ENCODE peak calls at places on chromosomes 4 and X, in six cellular contexts. D is activated B cell treated with CpG ODN at 0.5 μM for 24 hours, N is endothelial cell, J is cardiac fibroblast, Z is astrocyte of the cerebellum, O is AG09319. A is an unnamed sample.

GRCh38 chr4:36243355-36244256 is 708 bp downstream of the ARAP2 start:
- DNase-seq in D (no peak), N (peak; percentile 58), J (peak; percentile 15), Z (no peak), O (no peak), A (peak; percentile 39)

GRCh38 chr4:87363552-87363951 is 27.4 kb downstream of the HSD17B11 start:
- DNase-seq in D (no peak), N (no peak), J (no peak), Z (no peak), O (no peak), A (no peak)

GRCh38 chrX:154486052-154486395 is 391 bp downstream of the UBL4A start:
- DNase-seq in D (peak; percentile 30), N (no peak), J (peak; percentile 7), Z (no peak), O (no peak), A (peak; percentile 27)

GRCh38 chr4:74660866-74661265 is 133.5 kb downstream of the BTC start:
- DNase-seq in D (no peak), N (no peak), J (no peak), Z (no peak), O (no peak), A (no peak)

GRCh38 chr4:180832086-180832485 is 1411.1 kb upstream of the TENM3 start:
- DNase-seq in D (no peak), N (no peak), J (no peak), Z (no peak), O (no peak), A (peak; percentile 6)

GRCh38 chr4:172838108-172838507 is 330.5 kb upstream of the GALNT7 start:
- DNase-seq in D (no peak), N (no peak), J (no peak), Z (no peak), O (no peak), A (no peak)

GRCh38 chr4:119210760-119211159 is 1.8 kb upstream of the USP53 start:
- DNase-seq in D (no peak), N (no peak), J (peak; percentile 69), Z (no peak), O (no peak), A (no peak)

GRCh38 chr4:177573487-177573886 is 131.2 kb upstream of the AGA start:
- DNase-seq in D (no peak), N (no peak), J (peak; percentile 74), Z (peak; percentile 42), O (peak; percentile 48), A (no peak)

GRCh38 chrX:72005046-72005445 is 94.4 kb downstream of the NHSL2 start:
- DNase-seq in D (no peak), N (no peak), J (no peak), Z (no peak), O (no peak), A (no peak)

GRCh38 chrX:110173192-110174175 is 144.4 kb downstream of the AMMECR1 start:
- DNase-seq in D (no peak), N (no peak), J (peak; percentile 73), Z (no peak), O (no peak), A (no peak)

GRCh38 chr4:84691170-84691691 is 108.3 kb downstream of the CDS1 start:
- DNase-seq in D (no peak), N (no peak), J (peak; percentile 96), Z (peak; percentile 83), O (peak; percentile 61), A (no peak)

GRCh38 chr4:139889194-139889762 is 223.7 kb downstream of the MGST2 start:
- DNase-seq in D (no peak), N (no peak), J (no peak), Z (no peak), O (no peak), A (no peak)

GRCh38 chr4:156803056-156803455 is 168.5 kb downstream of the PDGFC start:
- DNase-seq in D (no peak), N (no peak), J (peak; percentile 76), Z (no peak), O (no peak), A (no peak)

GRCh38 chrX:150575415-150575814 is 7.0 kb downstream of the MTM1 start:
- DNase-seq in D (no peak), N (no peak), J (peak; percentile 59), Z (no peak), O (no peak), A (no peak)

GRCh38 chr4:130511776-130512175 is 1415.8 kb downstream of the C4orf33 start:
- DNase-seq in D (no peak), N (no peak), J (peak; percentile 27), Z (no peak), O (no peak), A (no peak)

GRCh38 chr4:86472377-86473019 is 112.6 kb upstream of the MAPK10 start:
- DNase-seq in D (no peak), N (no peak), J (no peak), Z (no peak), O (no peak), A (no peak)

GRCh38 chr4:26067035-26067434 is 153.0 kb downstream of the SMIM20 start:
- DNase-seq in D (no peak), N (no peak), J (no peak), Z (no peak), O (no peak), A (no peak)

GRCh38 chr4:97942137-97942536 is 201.1 kb downstream of the STPG2 start:
- DNase-seq in D (no peak), N (no peak), J (peak; percentile 50), Z (no peak), O (no peak), A (no peak)

GRCh38 chr4:83535945-83536648 is at the start of gene GPAT3:
- DNase-seq in D (peak; percentile 54), N (peak; percentile 54), J (peak; percentile 63), Z (no peak), O (peak; percentile 23), A (peak; percentile 68)

GRCh38 chr4:81523672-81524436 is 52.1 kb upstream of the RASGEF1B start:
- DNase-seq in D (no peak), N (no peak), J (no peak), Z (no peak), O (no peak), A (no peak)

GRCh38 chrX:85379174-85379907 is at the start of gene POF1B:
- DNase-seq in D (no peak), N (no peak), J (no peak), Z (no peak), O (no peak), A (peak; percentile 65)

GRCh38 chr4:7390366-7390765 is 44.4 kb downstream of the PSAPL1 start:
- DNase-seq in D (no peak), N (peak; percentile 3), J (no peak), Z (no peak), O (no peak), A (no peak)

GRCh38 chr4:176236909-176237308 is 32.1 kb downstream of the ASB5 start:
- DNase-seq in D (no peak), N (no peak), J (peak; percentile 53), Z (no peak), O (no peak), A (no peak)

GRCh38 chr4:88219099-88219498 is 60.7 kb upstream of the ABCG2 start:
- DNase-seq in D (no peak), N (no peak), J (peak; percentile 77), Z (peak; percentile 40), O (peak; percentile 14), A (peak; percentile 47)

GRCh38 chr4:141348589-141348988 is 127.9 kb downstream of the ZNF330 start:
- DNase-seq in D (no peak), N (no peak), J (no peak), Z (no peak), O (no peak), A (no peak)
- TF ChIP-seq CTCF in D (no peak), N (no peak), J (no peak), Z (no peak), O (no peak), A (no peak)

GRCh38 chr4:160414516-160414915 is 1311.6 kb downstream of the RAPGEF2 start:
- DNase-seq in D (no peak), N (no peak), J (no peak), Z (no peak), O (no peak), A (no peak)
- TF ChIP-seq CTCF in D (no peak), N (no peak), J (no peak), Z (no peak), O (no peak), A (no peak)

DNA sequence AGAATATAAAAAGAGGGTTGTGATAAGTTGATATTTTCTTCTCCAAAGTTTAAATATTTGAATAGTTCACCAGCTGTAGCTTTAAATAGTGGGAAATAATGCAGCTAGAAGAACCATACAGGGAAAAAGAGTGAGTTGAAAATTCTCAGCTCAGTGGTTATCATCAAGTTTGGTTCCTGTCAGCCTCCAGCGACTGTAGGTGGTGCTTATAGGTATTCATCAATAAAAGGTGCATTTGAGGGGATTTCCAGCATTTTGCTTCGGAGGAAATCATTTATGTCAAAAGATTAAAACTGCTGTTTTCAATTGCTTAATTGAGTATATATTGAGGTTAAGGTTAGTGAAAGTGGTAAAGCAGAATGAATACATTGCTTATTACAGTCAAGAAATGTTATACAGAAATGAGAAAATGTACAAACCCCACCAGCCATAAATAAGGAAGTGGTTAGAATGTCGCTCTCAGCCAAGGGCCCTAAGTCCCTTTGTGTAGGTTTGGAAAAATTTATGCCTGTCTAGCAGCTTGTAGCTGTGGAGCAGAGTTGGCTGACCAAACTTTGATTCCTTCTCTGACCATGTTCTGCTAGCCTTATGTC is 532.9 kb upstream of the FTHL17 start:
- DNase-seq in D (no peak), N (no peak), J (no peak), Z (no peak), O (no peak), A (no peak)
- TF ChIP-seq CTCF in D (no peak), N (no peak), J (no peak), Z (no peak), O (no peak), A (no peak)

DNA sequence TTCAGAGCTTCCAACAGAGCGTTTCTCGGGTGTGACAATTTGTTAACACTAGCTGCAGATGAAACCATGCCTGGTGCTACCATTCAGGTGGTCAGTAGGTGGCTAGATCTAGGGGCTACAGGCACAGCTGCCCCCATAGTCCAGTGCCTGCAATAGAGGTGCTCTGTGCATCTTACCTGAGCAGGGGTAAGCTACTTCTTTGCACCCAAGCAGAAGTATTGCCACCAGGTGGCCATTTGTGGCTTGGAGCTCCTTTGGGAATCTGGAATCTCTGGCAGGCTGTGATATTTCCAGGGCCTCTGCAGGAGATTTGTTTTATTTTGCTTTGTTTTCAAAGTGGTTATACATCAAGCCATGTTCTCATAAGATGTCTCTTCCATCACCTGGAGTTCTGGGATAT is 170.7 kb upstream of the PUDP start:
- DNase-seq in D (no peak), N (no peak), J (no peak), Z (no peak), O (no peak), A (no peak)
- TF ChIP-seq CTCF in D (no peak), N (no peak), J (no peak), Z (no peak), O (no peak), A (no peak)

GRCh38 chrX:40176256-40176978 is 78.7 kb upstream of the BCOR start:
- DNase-seq in D (peak; percentile 74), N (peak; percentile 63), J (peak; percentile 24), Z (no peak), O (no peak), A (peak; percentile 71)

GRCh38 chrX:40173662-40174593 is 76.2 kb upstream of the BCOR start:
- DNase-seq in D (peak; percentile 30), N (peak; percentile 22), J (no peak), Z (no peak), O (no peak), A (peak; percentile 78)

GRCh38 chrX:40172980-40173661 is 75.4 kb upstream of the BCOR start:
- DNase-seq in D (no peak), N (no peak), J (no peak), Z (no peak), O (no peak), A (no peak)

GRCh38 chrX:40175416-40176255 is 77.9 kb upstream of the BCOR start:
- DNase-seq in D (peak; percentile 69), N (peak; percentile 31), J (peak; percentile 58), Z (no peak), O (no peak), A (peak; percentile 67)

GRCh38 chrX:40174594-40175415 is 77.0 kb upstream of the BCOR start:
- DNase-seq in D (no peak), N (peak; percentile 61), J (peak; percentile 46), Z (no peak), O (no peak), A (peak; percentile 53)
- TF ChIP-seq CTCF in D (no peak), N (no peak), J (no peak), Z (no peak), O (no peak), A (no peak)